ENCODE peak calls at places on chromosome 2, in nine cellular contexts. T is germinal center; N is CD8-positive, alpha-beta T cell; M is H9; F is NCI-H345; W is transverse colon; V is brain microvascular endothelial cell; U is fibroblast of the conjunctiva; B is epithelial cell of esophagus. P is an unnamed sample.

GRCh38 chr2:39164089-39164488 is 43.2 kb upstream of the SOS1 start:
- DNase-seq in U (no peak), F (no peak), B (no peak), M (no peak), T (no peak), V (no peak), N (no peak), W (no peak), P (no peak)

GRCh38 chr2:121090088-121090715 is 194.8 kb downstream of the TFCP2L1 start:
- DNase-seq in F (no peak), V (no peak), T (no peak), W (no peak), N (no peak), U (no peak), B (no peak), M (no peak), P (no peak)

GRCh38 chr2:54079331-54079730 is 36.1 kb upstream of the ACYP2 start:
- DNase-seq in U (no peak), W (no peak), F (peak), B (no peak), T (no peak), M (no peak), V (no peak), N (no peak), P (no peak)

GRCh38 chr2:10164611-10165010 is 42.1 kb downstream of the RRM2 start:
- DNase-seq in N (no peak), V (no peak), U (no peak), T (no peak), W (no peak), F (no peak), M (no peak), B (no peak), P (no peak)

GRCh38 chr2:128401680-128402079 is 83.0 kb upstream of the HS6ST1 start:
- DNase-seq in U (no peak), W (no peak), M (peak), B (no peak), F (no peak), V (no peak), T (no peak), N (no peak), P (no peak)

GRCh38 chr2:23900927-23901322 is 26.0 kb downstream of the ATAD2B start:
- DNase-seq in V (peak), T (no peak), B (peak), N (no peak), U (peak), M (no peak), F (no peak), W (peak), P (no peak)

GRCh38 chr2:99900589-99900988 is 241.8 kb downstream of the AFF3 start:
- DNase-seq in T (no peak), B (peak), N (no peak), U (no peak), F (no peak), V (no peak), W (no peak), M (no peak), P (no peak)

GRCh38 chr2:102122115-102122514 is 20.4 kb upstream of the IL1R1 start:
- DNase-seq in F (no peak), M (no peak), W (no peak), T (no peak), U (peak), N (no peak), B (peak), V (peak), P (no peak)

P was measured in NCI-H1105 treated with DMSO at 0.1 percent for 48 hours.